ENCODE peak calls at places on chromosomes 5 and 9, in six cellular contexts. I is right lobe of liver, S is body of pancreas, T is RWPE2, W is fibroblast of the aortic adventitia, X is AG10803. K is an unnamed sample.

GRCh38 chr5:179558912-179559279 is 8.5 kb downstream of the RUFY1 start:
- DNase-seq in I (peak; percentile 34), X (peak; percentile 25), T (no peak), S (peak; percentile 42), W (peak; percentile 16), K (no peak)

GRCh38 chr9:127983847-127984289 is 3.1 kb upstream of the EEIG1 start:
- DNase-seq in I (no peak), X (no peak), S (no peak), T (no peak), W (no peak), K (no peak)

GRCh38 chr9:137745541-137745991 is 126.8 kb downstream of the EHMT1 start:
- DNase-seq in T (no peak), S (no peak), X (no peak), I (no peak), W (no peak), K (no peak)

GRCh38 chr9:81671880-81672280 is 17.5 kb downstream of the TLE1 start:
- DNase-seq in X (peak; percentile 28), I (peak; percentile 34), W (peak; percentile 98), T (no peak), S (peak; percentile 81), K (no peak)

GRCh38 chr5:128111818-128112448 is 28.4 kb downstream of the SLC12A2 start:
- DNase-seq in W (peak; percentile 45), X (peak; percentile 64), T (no peak), I (no peak), S (no peak), K (no peak)

GRCh38 chr5:148020247-148020646 is 43.5 kb upstream of the SPINK5 start:
- DNase-seq in X (no peak), W (no peak), S (no peak), I (no peak), T (no peak), K (no peak)

GRCh38 chr5:178454308-178454707 is 135.9 kb downstream of the COL23A1 start:
- DNase-seq in X (no peak), I (no peak), W (no peak), T (no peak), S (no peak), K (no peak)

GRCh38 chr9:111622626-111623025 is 8.5 kb upstream of the DNAJC25 start:
- DNase-seq in X (peak; percentile 88), W (peak; percentile 87), T (no peak), S (peak; percentile 51), I (peak; percentile 56), K (peak; percentile 36)

GRCh38 chr5:125870271-125870670 is 552.9 kb upstream of the GRAMD2B start:
- DNase-seq in I (no peak), X (peak; percentile 25), S (no peak), W (peak; percentile 46), T (no peak), K (no peak)

GRCh38 chr9:135830496-135830895 is 76.8 kb downstream of the CAMSAP1 start:
- DNase-seq in W (no peak), T (no peak), X (no peak), S (no peak), I (no peak), K (peak; percentile 14)

GRCh38 chr9:130212543-130213297 is 40.5 kb downstream of the NCS1 start:
- DNase-seq in X (no peak), T (no peak), I (no peak), S (no peak), W (no peak), K (no peak)

GRCh38 chr9:122125891-122126331 is 32.8 kb upstream of the TTLL11 start:
- DNase-seq in W (peak; percentile 6), I (no peak), T (no peak), X (peak; percentile 24), S (no peak), K (no peak)

GRCh38 chr5:91038180-91038808 is 344.8 kb downstream of the ARRDC3 start:
- DNase-seq in T (no peak), I (no peak), W (peak; percentile 21), X (peak; percentile 15), S (no peak), K (no peak)

GRCh38 chr5:143206194-143207053 is 197.1 kb downstream of the NR3C1 start:
- DNase-seq in W (no peak), T (no peak), I (no peak), S (no peak), X (no peak), K (no peak)

GRCh38 chr9:128419061-128419925 is 1.4 kb upstream of the CERCAM start:
- DNase-seq in W (peak; percentile 52), S (peak; percentile 22), T (no peak), I (no peak), X (peak; percentile 45), K (no peak)

GRCh38 chr5:150670275-150670960 is 9.4 kb downstream of the MYOZ3 start:
- DNase-seq in I (no peak), S (no peak), W (no peak), X (no peak), T (no peak), K (no peak)
- H3K4me3 ChIP-seq in I (no peak overlapping the region), S (no peak overlapping the region), W (no peak overlapping the region), X (no peak overlapping the region), T (no peak overlapping the region), K (no peak overlapping the region)

DNA sequence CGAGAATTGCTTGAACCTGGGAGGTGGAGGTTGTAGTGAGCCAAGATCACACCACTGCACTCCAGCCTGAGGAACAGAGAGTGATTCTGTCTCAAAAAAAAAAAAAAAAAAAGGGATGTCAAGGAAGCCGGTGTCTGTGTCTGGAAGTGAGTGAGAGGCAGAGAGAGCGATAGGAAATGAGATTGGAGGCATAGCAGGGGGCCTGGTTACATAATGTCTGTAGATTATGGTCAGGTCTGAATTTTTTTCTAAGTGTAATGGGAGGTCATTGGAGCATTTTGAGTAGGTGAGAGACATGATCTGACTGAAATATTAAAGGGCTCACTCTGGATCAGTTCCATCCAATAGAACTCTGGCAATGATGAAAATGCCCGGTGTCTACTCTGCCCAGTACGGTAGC is 40.4 kb upstream of the CTNNA1 start:
- DNase-seq in I (no peak), S (no peak), T (no peak), X (no peak), W (no peak), K (no peak)
- TF ChIP-seq CTCF in I (no peak), S (no peak), T (no peak), X (no peak), W (no peak), K (no peak)

GRCh38 chr9:114924327-114924726 is 6.1 kb downstream of the TNFSF8 start:
- DNase-seq in X (no peak), T (no peak), S (no peak), W (no peak), I (no peak), K (no peak)
- H3K4me3 ChIP-seq in X (no peak overlapping the region), T (no peak overlapping the region), S (no peak overlapping the region), W (no peak overlapping the region), I (no peak overlapping the region), K (no peak overlapping the region)

GRCh38 chr5:76483433-76483832 is 80.3 kb downstream of the IQGAP2 start:
- DNase-seq in T (no peak), S (no peak), I (no peak), X (no peak), W (no peak), K (no peak)
- TF ChIP-seq CTCF in T (no peak), S (no peak), I (no peak), X (no peak), W (no peak), K (no peak)